ENCODE peak calls at places on chromosomes 13 and 19, in ten cellular contexts. V, X, Y, H, A, N, P, U, I and L are unnamed samples.

GRCh38 chr19:49019242-49019932 is 2.5 kb upstream of the LHB start:
- DNase-seq in Y (peak), N (no peak), P (peak), I (no peak), U (peak), V (no peak), H (peak), A (peak), X (peak), L (no peak)

GRCh38 chr13:45206340-45206739 is 5.5 kb upstream of the KCTD4 start:
- DNase-seq in P (no peak), A (peak), Y (no peak), U (no peak), X (no peak), N (no peak), V (no peak), I (peak), H (no peak), L (no peak)

GRCh38 chr13:30133976-30134375 is 173.4 kb downstream of the KATNAL1 start:
- DNase-seq in N (no peak), A (no peak), H (no peak), Y (no peak), V (no peak), X (no peak), P (no peak), I (no peak), U (no peak), L (no peak)

GRCh38 chr13:32135655-32136054 is 104.1 kb downstream of the FRY start:
- DNase-seq in I (no peak), A (no peak), X (no peak), V (no peak), H (no peak), Y (no peak), N (no peak), P (no peak), U (no peak), L (no peak)

GRCh38 chr19:41399091-41399490 is 1.5 kb downstream of the BCKDHA start:
- DNase-seq in N (no peak), V (no peak), X (no peak), U (no peak), I (no peak), H (no peak), Y (no peak), P (no peak), A (no peak), L (no peak)

GRCh38 chr19:13894552-13894951 is 11.4 kb downstream of the BRME1 start:
- DNase-seq in U (no peak), X (no peak), A (no peak), V (no peak), H (no peak), N (no peak), P (no peak), I (no peak), Y (no peak), L (no peak)

GRCh38 chr19:33447336-33448158 is 74.0 kb downstream of the CEBPG start:
- DNase-seq in P (no peak), A (no peak), H (peak), N (peak), V (peak), U (no peak), I (no peak), Y (no peak), X (no peak), L (no peak)

GRCh38 chr19:46678110-46678732 is 17.2 kb upstream of the DACT3 start:
- DNase-seq in H (peak), Y (no peak), N (no peak), U (no peak), X (no peak), V (no peak), A (peak), P (peak), I (no peak), L (no peak)

GRCh38 chr13:29936051-29936813 is 85.8 kb upstream of the UBL3 start:
- DNase-seq in N (no peak), P (no peak), H (peak), A (no peak), V (no peak), Y (peak), I (no peak), U (no peak), X (no peak), L (no peak)

GRCh38 chr19:3761382-3762129 is at the start of gene APBA3:
- DNase-seq in X (peak), A (peak), V (peak), H (peak), U (peak), P (peak), N (peak), I (peak), Y (peak), L (no peak)

GRCh38 chr19:51368366-51369282 is at the start of gene CLDND2:
- DNase-seq in H (no peak), X (no peak), N (no peak), A (no peak), V (no peak), P (no peak), U (no peak), I (no peak), Y (no peak), L (no peak)

GRCh38 chr19:19822148-19822429 is 539 bp upstream of the ZNF506 start:
- DNase-seq in P (no peak), N (peak), V (no peak), A (no peak), H (no peak), Y (no peak), U (peak), X (no peak), I (no peak), L (no peak)

DNA sequence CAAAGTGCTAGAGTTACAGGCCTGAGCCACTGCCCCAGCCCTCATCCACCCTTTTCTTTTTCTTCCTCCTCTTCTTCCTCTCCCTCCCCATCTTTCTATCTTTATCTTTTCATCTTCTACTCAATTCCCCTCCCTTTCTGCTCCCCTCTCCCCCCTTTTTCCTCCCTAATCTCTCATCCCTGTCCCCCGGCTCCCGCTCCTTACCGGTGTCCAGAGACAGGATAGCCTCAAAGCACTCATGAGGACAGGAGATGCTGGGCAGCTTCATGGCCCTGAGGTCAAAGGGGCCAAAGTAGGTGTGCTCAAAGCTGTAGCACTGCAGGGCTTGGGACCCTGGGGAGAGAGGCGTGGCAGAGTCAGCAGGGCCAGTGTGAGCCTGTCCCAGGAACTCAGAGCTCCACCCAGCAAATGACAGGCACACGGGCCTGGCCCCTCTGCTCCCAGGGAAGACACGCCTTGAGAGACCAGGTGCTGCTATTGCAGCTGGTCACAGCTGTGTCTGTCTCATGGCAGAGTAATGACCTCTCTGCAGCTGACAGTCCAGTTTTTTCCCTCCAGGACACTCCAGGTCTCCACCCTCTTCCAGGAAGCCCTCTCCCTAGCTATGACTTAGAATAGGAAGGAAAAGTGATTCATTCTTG is 2.6 kb downstream of the LYPD5 start:
- DNase-seq in V (no peak), U (peak), H (no peak), X (no peak), A (no peak), P (peak), Y (no peak), I (no peak), N (no peak), L (no peak)
- TF ChIP-seq POLR2AphosphoS5 in V (no peak), U (peak), H (peak), X (no peak), A (peak), P (no peak), Y (peak), I (no peak), N (no peak), L (no peak)

DNA sequence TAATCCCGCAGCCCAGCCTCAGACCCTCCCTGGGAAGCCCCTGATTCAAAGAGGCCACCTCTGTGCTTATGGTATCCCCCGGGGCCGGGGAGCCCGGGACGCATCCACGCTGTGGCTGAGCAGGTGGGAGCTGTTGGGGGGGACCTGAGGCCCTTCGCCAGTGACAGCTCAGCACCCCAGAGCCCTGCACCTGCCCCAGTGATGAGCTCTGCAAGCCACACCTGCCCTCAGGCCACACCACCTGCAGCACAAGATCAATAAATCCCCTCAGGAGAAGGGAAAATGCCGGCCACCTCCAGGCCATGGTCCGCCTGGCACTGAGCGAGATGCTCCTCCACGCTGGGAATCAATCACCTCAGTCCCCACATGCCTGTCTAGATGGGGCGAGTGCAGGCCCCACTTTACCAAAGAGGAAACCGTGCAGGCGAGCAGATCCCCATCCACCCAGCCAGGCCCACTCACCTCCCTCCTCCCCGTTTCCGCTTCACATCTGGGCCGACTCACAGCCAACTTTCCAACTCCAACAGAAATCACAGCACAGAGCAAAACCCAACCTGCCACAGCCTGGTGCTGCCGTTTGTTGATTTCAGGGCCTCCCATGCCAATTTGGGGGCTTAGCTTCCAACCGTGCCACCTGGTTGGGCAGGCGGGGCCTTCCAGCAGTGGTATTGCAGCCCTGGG is 12.8 kb downstream of the MOB3A start:
- DNase-seq in V (no peak), N (peak), Y (peak), H (peak), X (no peak), A (no peak), I (no peak), U (peak), P (no peak), L (no peak)
- TF ChIP-seq POLR2AphosphoS5 in V (no peak), N (no peak), Y (no peak), H (peak), X (no peak), A (no peak), I (no peak), U (no peak), P (no peak), L (no peak)

GRCh38 chr19:38650911-38651584 is 3.6 kb downstream of the ACTN4 start:
- DNase-seq in N (peak), A (no peak), X (no peak), H (no peak), U (no peak), Y (peak), P (no peak), V (no peak), I (peak), L (no peak)
- TF ChIP-seq POLR2AphosphoS5 in N (peak), A (no peak), X (no peak), H (no peak), U (peak), Y (peak), P (no peak), V (no peak), I (no peak), L (no peak)

DNA sequence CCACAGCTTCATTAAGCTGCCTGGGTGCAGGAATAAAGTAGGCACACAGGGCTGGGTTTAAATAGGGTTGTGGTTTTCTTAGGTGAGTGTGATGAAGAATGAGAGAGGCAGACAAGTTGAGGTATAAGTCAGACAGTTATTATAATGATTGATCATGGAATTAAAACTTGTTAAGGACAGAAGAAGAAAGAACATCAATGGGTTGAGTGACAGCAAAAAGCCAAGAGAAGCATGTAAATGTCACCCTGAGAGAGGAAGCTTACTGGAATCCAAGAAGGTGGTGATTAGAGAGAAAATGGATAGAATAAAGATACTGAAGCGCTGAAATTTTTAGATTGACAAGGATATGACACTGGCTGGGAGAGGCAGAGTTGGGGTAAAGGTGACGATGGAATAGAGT is 325.2 kb upstream of the SLITRK1 start:
- DNase-seq in N (no peak), A (no peak), H (no peak), V (no peak), P (no peak), U (no peak), I (no peak), X (no peak), Y (no peak), L (no peak)
- TF ChIP-seq POLR2AphosphoS5 in N (no peak), A (no peak), H (no peak), V (no peak), P (no peak), U (no peak), I (no peak), X (no peak), Y (no peak), L (no peak)

GRCh38 chr19:17862711-17863519 is 3.2 kb downstream of the RPL18A start:
- DNase-seq in V (no peak), A (no peak), P (no peak), U (no peak), N (no peak), Y (no peak), H (peak), I (no peak), X (no peak), L (no peak)

GRCh38 chr19:17863520-17864182 is 3.9 kb downstream of the RPL18A start:
- DNase-seq in Y (no peak), H (no peak), V (no peak), N (no peak), I (no peak), P (no peak), X (no peak), A (no peak), U (no peak), L (no peak)

GRCh38 chr19:17860993-17861360 is 1.3 kb downstream of the RPL18A start:
- DNase-seq in P (no peak), X (no peak), A (no peak), H (no peak), I (no peak), U (no peak), Y (no peak), N (no peak), V (no peak), L (no peak)

GRCh38 chr19:17860331-17860992 is 752 bp downstream of the RPL18A start:
- DNase-seq in N (no peak), P (no peak), Y (no peak), I (no peak), U (no peak), H (no peak), A (no peak), X (no peak), V (no peak), L (no peak)

DNA sequence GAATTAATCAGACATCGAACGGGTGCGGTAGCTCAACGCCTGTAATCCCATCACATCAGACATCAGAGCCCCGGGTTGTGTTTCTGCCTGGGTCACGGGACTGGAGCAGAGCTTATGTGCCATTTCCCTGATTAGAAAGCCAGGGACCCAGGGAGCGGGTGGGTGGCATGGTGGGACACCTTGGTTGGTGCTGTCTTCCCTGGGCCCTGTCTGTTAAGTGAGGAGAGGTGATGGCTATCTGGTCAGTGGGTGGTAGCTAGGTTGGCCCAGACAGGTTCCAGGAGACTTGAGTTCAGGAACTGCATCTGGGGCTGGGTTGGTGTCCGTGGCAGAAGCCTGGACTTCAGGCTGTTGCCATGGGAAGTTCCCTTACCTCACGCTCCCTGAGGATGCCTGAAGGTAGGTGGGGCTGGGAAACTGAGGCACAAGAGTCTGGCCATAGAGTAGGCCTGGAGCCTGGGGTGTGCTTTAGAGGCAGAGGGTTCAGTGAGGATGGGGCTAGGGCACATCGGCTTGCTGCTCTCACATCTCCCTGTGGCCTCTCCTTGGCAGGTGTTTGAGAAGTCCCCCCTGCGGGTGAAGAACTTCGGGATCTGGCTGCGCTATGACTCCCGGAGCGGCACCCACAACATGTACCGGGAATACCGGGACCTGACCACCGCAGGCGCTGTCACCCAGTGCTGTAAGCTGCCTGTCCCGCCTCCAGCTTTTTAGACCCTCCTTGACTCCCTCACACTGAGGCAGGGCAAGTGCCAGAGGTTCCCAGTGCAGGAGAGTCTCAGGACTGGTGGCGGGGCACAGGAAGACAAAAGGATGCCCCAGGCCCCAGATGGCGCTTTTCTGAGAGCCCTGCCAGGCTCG is 2.1 kb downstream of the RPL18A start:
- DNase-seq in Y (no peak), I (no peak), N (no peak), V (no peak), A (no peak), P (no peak), U (no peak), H (no peak), X (no peak), L (no peak)
- TF ChIP-seq POLR2AphosphoS5 in Y (no peak), I (no peak), N (no peak), V (no peak), A (peak), P (no peak), U (no peak), H (no peak), X (peak), L (peak)